ENCODE peak calls at places on chromosomes 2 and 18, in five cellular contexts. G is Daoy, Y is K562, Q is psoas muscle, K is neural crest cell. N is an unnamed sample.

GRCh38 chr2:220966636-220967035 is 605.5 kb downstream of the EPHA4 start:
- DNase-seq in K (no peak), G (peak), Y (no peak), Q (no peak), N (no peak)

GRCh38 chr2:173676647-173677046 is 288.5 kb downstream of the SP3 start:
- DNase-seq in K (no peak), G (no peak), Q (no peak), Y (no peak), N (no peak)

GRCh38 chr2:97957432-97958183 is 38.1 kb downstream of the TMEM131 start:
- DNase-seq in Y (no peak), K (no peak), Q (no peak), G (no peak), N (no peak)

GRCh38 chr18:39841133-39842041 is 2113.6 kb upstream of the PIK3C3 start:
- DNase-seq in Q (peak), K (peak), G (no peak), Y (no peak), N (peak)

GRCh38 chr2:235614900-235615712 is 121.3 kb downstream of the AGAP1 start:
- DNase-seq in Q (peak), K (no peak), Y (no peak), G (peak), N (no peak)

GRCh38 chr18:74242451-74243096 is 49.2 kb downstream of the CYB5A start:
- DNase-seq in Q (no peak), K (no peak), G (no peak), Y (peak), N (no peak)

GRCh38 chr2:71337776-71338175 is 6.2 kb downstream of the ZNF638 start:
- DNase-seq in Q (no peak), Y (no peak), K (no peak), G (no peak), N (no peak)

GRCh38 chr18:75350857-75351256 is 76.6 kb downstream of the SMIM21 start:
- DNase-seq in G (no peak), Y (no peak), Q (no peak), K (no peak), N (no peak)

GRCh38 chr2:237888389-237888788 is 29.0 kb downstream of the RAMP1 start:
- DNase-seq in G (no peak), Q (no peak), Y (no peak), K (no peak), N (no peak)

GRCh38 chr2:156229724-156230362 is 102.7 kb downstream of the NR4A2 start:
- DNase-seq in Q (no peak), K (no peak), Y (no peak), G (no peak), N (peak)

GRCh38 chr18:58896268-58896667 is 31.6 kb downstream of the ZNF532 start:
- DNase-seq in Y (no peak), G (no peak), Q (no peak), K (no peak), N (no peak)

GRCh38 chr18:5417342-5417741 is 121.8 kb upstream of the ZBTB14 start:
- DNase-seq in Q (no peak), Y (no peak), G (no peak), K (no peak), N (no peak)

GRCh38 chr2:241612156-241613017 is 24.6 kb downstream of the THAP4 start:
- DNase-seq in G (no peak), Q (no peak), Y (no peak), K (no peak), N (no peak)

GRCh38 chr2:224442092-224442999 is 40.4 kb upstream of the FAM124B start:
- DNase-seq in G (peak), Y (no peak), K (no peak), Q (peak), N (no peak)

GRCh38 chr2:119517433-119517832 is 6.8 kb downstream of the SCTR start:
- DNase-seq in K (peak), G (peak), Q (peak), Y (peak), N (peak)